ENCODE peak calls at places on chromosomes 11 and 22, in five cellular contexts. One of them, this sample, is unnamed.
A peak's percentile ranks its signal among the peaks of the same experiment; 100 is the strongest.

GRCh38 chr11:6735306-6735705 is 36.5 kb downstream of the OR2AG2 start:
- DNase-seq in AG09319: no peak
- DNase-seq in putamen: no peak
- DNase-seq in esophagus muscularis mucosa: no peak
- DNase-seq in coronary artery: no peak
- DNase-seq in this sample: no peak

GRCh38 chr11:127056338-127056971 is 55.9 kb upstream of the KIRREL3 start:
- DNase-seq in AG09319: no peak
- DNase-seq in putamen: no peak
- DNase-seq in esophagus muscularis mucosa: no peak
- DNase-seq in coronary artery: no peak
- DNase-seq in this sample: no peak

GRCh38 chr11:75783416-75784084 is 15.0 kb downstream of the DGAT2 start:
- DNase-seq in putamen: no peak
- DNase-seq in AG09319: no peak
- DNase-seq in coronary artery: no peak
- DNase-seq in esophagus muscularis mucosa: no peak
- DNase-seq in this sample: no peak

GRCh38 chr11:79087238-79087956 is 353.4 kb downstream of the TENM4 start:
- DNase-seq in AG09319: no peak
- DNase-seq in esophagus muscularis mucosa: no peak
- DNase-seq in coronary artery: no peak
- DNase-seq in putamen: no peak
- DNase-seq in this sample: no peak

GRCh38 chr11:36304349-36304748 is 8.3 kb downstream of the PRR5L start:
- DNase-seq in coronary artery: no peak
- DNase-seq in AG09319: no peak
- DNase-seq in esophagus muscularis mucosa: no peak
- DNase-seq in putamen: no peak
- DNase-seq in this sample: no peak

GRCh38 chr11:78380615-78381029 is 37.0 kb downstream of the GAB2 start:
- DNase-seq in AG09319: peak; percentile 29
- DNase-seq in putamen: no peak
- DNase-seq in esophagus muscularis mucosa: no peak
- DNase-seq in coronary artery: no peak
- DNase-seq in this sample: no peak

GRCh38 chr11:134515081-134515960 is 103.3 kb upstream of the B3GAT1 start:
- DNase-seq in AG09319: no peak
- DNase-seq in putamen: no peak
- DNase-seq in esophagus muscularis mucosa: no peak
- DNase-seq in coronary artery: no peak
- DNase-seq in this sample: no peak

GRCh38 chr11:13152736-13153541 is 124.7 kb upstream of the BMAL1 start:
- DNase-seq in AG09319: no peak
- DNase-seq in coronary artery: no peak
- DNase-seq in esophagus muscularis mucosa: no peak
- DNase-seq in putamen: no peak
- DNase-seq in this sample: no peak

GRCh38 chr11:13337986-13338436 is 60.4 kb downstream of the BMAL1 start:
- DNase-seq in putamen: no peak
- DNase-seq in esophagus muscularis mucosa: no peak
- DNase-seq in AG09319: no peak
- DNase-seq in coronary artery: no peak
- DNase-seq in this sample: no peak

GRCh38 chr11:96134622-96135021 is 208.4 kb downstream of the MAML2 start:
- DNase-seq in AG09319: no peak
- DNase-seq in putamen: no peak
- DNase-seq in coronary artery: no peak
- DNase-seq in esophagus muscularis mucosa: no peak
- DNase-seq in this sample: no peak

GRCh38 chr11:70203749-70204465 is 811 bp downstream of the FADD start:
- DNase-seq in putamen: peak; percentile 59
- DNase-seq in AG09319: peak; percentile 56
- DNase-seq in coronary artery: no peak
- DNase-seq in esophagus muscularis mucosa: no peak
- DNase-seq in this sample: peak; percentile 87

GRCh38 chr11:124915541-124916369 is 3.3 kb upstream of the HEPN1 start:
- DNase-seq in esophagus muscularis mucosa: no peak
- DNase-seq in putamen: no peak
- DNase-seq in coronary artery: no peak
- DNase-seq in AG09319: no peak
- DNase-seq in this sample: no peak

GRCh38 chr11:20162824-20163777 is 2.8 kb upstream of the DBX1 start:
- DNase-seq in esophagus muscularis mucosa: peak; percentile 72
- DNase-seq in putamen: no peak
- DNase-seq in AG09319: no peak
- DNase-seq in coronary artery: no peak
- DNase-seq in this sample: no peak

GRCh38 chr22:23183107-23183698 is 2.9 kb downstream of the BCR start:
- DNase-seq in putamen: no peak
- DNase-seq in esophagus muscularis mucosa: no peak
- DNase-seq in coronary artery: no peak
- DNase-seq in AG09319: peak; percentile 15
- DNase-seq in this sample: no peak

GRCh38 chr11:32960553-32961164 is 55.0 kb upstream of the DEPDC7 start:
- DNase-seq in esophagus muscularis mucosa: no peak
- DNase-seq in putamen: peak; percentile 34
- DNase-seq in coronary artery: no peak
- DNase-seq in AG09319: peak; percentile 15
- DNase-seq in this sample: no peak

GRCh38 chr11:86919557-86920210 is 35.5 kb downstream of the FZD4 start:
- DNase-seq in esophagus muscularis mucosa: no peak
- DNase-seq in AG09319: no peak
- DNase-seq in coronary artery: no peak
- DNase-seq in putamen: peak; percentile 14
- DNase-seq in this sample: no peak

GRCh38 chr22:35301370-35301874 is 1.7 kb downstream of the TOM1 start:
- DNase-seq in esophagus muscularis mucosa: no peak
- DNase-seq in putamen: no peak
- DNase-seq in coronary artery: no peak
- DNase-seq in AG09319: peak; percentile 98
- DNase-seq in this sample: no peak

GRCh38 chr11:14506532-14506931 is 6.9 kb upstream of the COPB1 start:
- DNase-seq in esophagus muscularis mucosa: no peak
- DNase-seq in AG09319: no peak
- DNase-seq in coronary artery: no peak
- DNase-seq in putamen: no peak
- DNase-seq in this sample: no peak

GRCh38 chr11:923691-924405 is 1.8 kb upstream of the AP2A2 start:
- DNase-seq in coronary artery: no peak
- DNase-seq in putamen: no peak
- DNase-seq in esophagus muscularis mucosa: no peak
- DNase-seq in AG09319: no peak
- DNase-seq in this sample: no peak